ENCODE peak calls at places on chromosomes 6 and 20, in seven cellular contexts. E, Q, J, O, S, W and T are unnamed samples.
A peak's percentile ranks its signal among the peaks of the same experiment; 100 is the strongest.

GRCh38 chr6:6629416-6629815 is 40.9 kb downstream of the LY86 start:
- DNase-seq in E (no peak), Q (no peak), J (no peak), O (no peak), S (no peak), W (peak; percentile 24), T (no peak)

GRCh38 chr6:48229849-48230248 is 118.9 kb upstream of the PTCHD4 start:
- DNase-seq in E (no peak), Q (no peak), J (no peak), O (no peak), S (no peak), W (no peak), T (no peak)

GRCh38 chr20:667351-668034 is 8.1 kb downstream of the SCRT2 start:
- DNase-seq in E (peak; percentile 64), Q (peak; percentile 72), J (peak; percentile 48), O (peak; percentile 69), S (peak; percentile 67), W (peak; percentile 92), T (peak; percentile 46)

GRCh38 chr6:125154184-125155135 is 887 bp downstream of the TPD52L1 start:
- DNase-seq in E (peak; percentile 77), Q (peak; percentile 54), J (peak; percentile 7), O (peak; percentile 22), S (no peak), W (peak; percentile 83), T (peak; percentile 69)

GRCh38 chr20:49747707-49748524 is 34.2 kb upstream of the B4GALT5 start:
- DNase-seq in E (peak; percentile 90), Q (peak; percentile 95), J (peak; percentile 57), O (no peak), S (peak; percentile 93), W (peak; percentile 57), T (peak; percentile 66)

GRCh38 chr6:10585232-10585887 is 64.2 kb downstream of the GCNT2 start:
- DNase-seq in E (no peak), Q (no peak), J (no peak), O (no peak), S (no peak), W (peak; percentile 91), T (peak; percentile 36)

GRCh38 chr20:62668441-62669027 is 26.2 kb downstream of the SLCO4A1 start:
- DNase-seq in E (no peak), Q (peak; percentile 65), J (peak; percentile 82), O (no peak), S (peak; percentile 82), W (peak; percentile 94), T (peak; percentile 85)

GRCh38 chr6:109795994-109796555 is 105.0 kb downstream of the FIG4 start:
- DNase-seq in E (no peak), Q (no peak), J (no peak), O (no peak), S (no peak), W (no peak), T (no peak)

GRCh38 chr6:134170844-134171243 is 118.4 kb upstream of the SLC2A12 start:
- DNase-seq in E (no peak), Q (peak; percentile 53), J (no peak), O (no peak), S (no peak), W (no peak), T (no peak)

GRCh38 chr20:40279390-40279789 is 409.6 kb downstream of the MAFB start:
- DNase-seq in E (no peak), Q (no peak), J (no peak), O (no peak), S (peak; percentile 43), W (peak; percentile 58), T (peak; percentile 32)

GRCh38 chr6:1240766-1241165 is 71.1 kb upstream of the FOXQ1 start:
- DNase-seq in E (no peak), Q (no peak), J (no peak), O (no peak), S (no peak), W (no peak), T (no peak)

GRCh38 chr6:43705996-43706395 is 18.4 kb upstream of the MRPS18A start:
- DNase-seq in E (no peak), Q (no peak), J (no peak), O (no peak), S (no peak), W (no peak), T (no peak)

GRCh38 chr6:43707269-43707668 is 19.7 kb upstream of the MRPS18A start:
- DNase-seq in E (no peak), Q (no peak), J (no peak), O (no peak), S (no peak), W (peak; percentile 73), T (no peak)

GRCh38 chr6:43706788-43707187 is 19.2 kb upstream of the MRPS18A start:
- DNase-seq in E (no peak), Q (no peak), J (peak; percentile 59), O (no peak), S (no peak), W (no peak), T (no peak)

GRCh38 chr6:43708857-43709653 is 21.5 kb upstream of the MRPS18A start:
- DNase-seq in E (peak; percentile 26), Q (no peak), J (no peak), O (no peak), S (no peak), W (peak; percentile 37), T (peak; percentile 49)

GRCh38 chr6:43707767-43708166 is 20.2 kb upstream of the MRPS18A start:
- DNase-seq in E (no peak), Q (no peak), J (no peak), O (no peak), S (no peak), W (peak; percentile 87), T (no peak)
- H3K4me1 ChIP-seq in E (peaks cover 4% of the 10 kb centered on the region), Q (peaks cover 6% of the 10 kb centered on the region), J (peaks cover 80% of the 10 kb centered on the region), O (no peaks in the 10 kb centered on the region), S (peaks cover 28% of the 10 kb centered on the region), W (peaks cover 35% of the 10 kb centered on the region), T (peaks cover 55% of the 10 kb centered on the region)

GRCh38 chr6:117513778-117514371 is 31.4 kb downstream of the DCBLD1 start:
- DNase-seq in E (no peak), Q (no peak), J (no peak), O (no peak), S (no peak), W (no peak), T (no peak)

GRCh38 chr6:117515326-117515725 is 32.9 kb downstream of the DCBLD1 start:
- DNase-seq in E (no peak), Q (no peak), J (peak; percentile 82), O (no peak), S (no peak), W (no peak), T (no peak)

GRCh38 chr6:117514655-117515054 is 32.2 kb downstream of the DCBLD1 start:
- DNase-seq in E (no peak), Q (no peak), J (no peak), O (no peak), S (no peak), W (no peak), T (no peak)

GRCh38 chr6:117512056-117512828 is 29.8 kb downstream of the DCBLD1 start:
- DNase-seq in E (no peak), Q (no peak), J (no peak), O (no peak), S (no peak), W (no peak), T (no peak)

DNA sequence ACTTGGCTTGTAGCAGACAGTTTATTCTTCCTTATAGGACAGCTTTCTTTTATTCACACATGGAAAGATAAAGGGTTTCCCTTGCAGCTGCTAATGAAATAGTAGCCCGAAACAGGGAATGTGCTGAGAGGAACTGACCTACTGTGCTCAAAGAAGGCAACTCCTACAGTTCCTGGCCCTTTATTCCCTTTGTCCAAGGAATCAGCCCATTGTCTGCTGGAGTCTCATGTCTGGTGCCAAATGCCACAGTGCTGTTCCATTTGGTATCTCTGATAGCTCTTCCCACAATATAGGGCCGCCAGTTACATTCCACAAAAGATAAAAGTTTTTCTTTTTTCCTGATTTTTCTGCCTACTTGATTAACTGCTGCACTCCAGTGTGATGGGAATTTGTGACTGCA is 30.7 kb downstream of the DCBLD1 start:
- DNase-seq in E (no peak), Q (no peak), J (no peak), O (no peak), S (no peak), W (no peak), T (no peak)
- H3K4me1 ChIP-seq in E (peaks cover 2% of the 10 kb centered on the region), Q (peaks cover 16% of the 10 kb centered on the region), J (peaks cover 74% of the 10 kb centered on the region), O (no peaks in the 10 kb centered on the region), S (no peaks in the 10 kb centered on the region), W (peaks cover 4% of the 10 kb centered on the region), T (peaks cover 50% of the 10 kb centered on the region)

GRCh38 chr6:111842891-111843290 is 30.4 kb downstream of the FYN start:
- DNase-seq in E (no peak), Q (no peak), J (peak; percentile 69), O (no peak), S (no peak), W (no peak), T (peak; percentile 17)

GRCh38 chr6:111844921-111845320 is 28.3 kb downstream of the FYN start:
- DNase-seq in E (no peak), Q (no peak), J (peak; percentile 32), O (no peak), S (no peak), W (peak; percentile 82), T (no peak)

GRCh38 chr6:111844376-111844775 is 28.9 kb downstream of the FYN start:
- DNase-seq in E (no peak), Q (no peak), J (no peak), O (no peak), S (no peak), W (no peak), T (no peak)

GRCh38 chr6:111842271-111842822 is 30.9 kb downstream of the FYN start:
- DNase-seq in E (no peak), Q (no peak), J (no peak), O (no peak), S (no peak), W (no peak), T (no peak)

GRCh38 chr6:111843347-111844147 is 29.7 kb downstream of the FYN start:
- DNase-seq in E (no peak), Q (no peak), J (peak; percentile 49), O (no peak), S (no peak), W (no peak), T (no peak)
- H3K4me1 ChIP-seq in E (peaks cover 17% of the 10 kb centered on the region), Q (peaks cover 4% of the 10 kb centered on the region), J (peaks cover 53% of the 10 kb centered on the region), O (peaks cover 99% of the 10 kb centered on the region), S (peaks cover 77% of the 10 kb centered on the region), W (peaks cover 24% of the 10 kb centered on the region), T (peaks cover 37% of the 10 kb centered on the region)

GRCh38 chr6:37131104-37131959 is 38.6 kb upstream of the PIM1 start:
- DNase-seq in E (peak; percentile 86), Q (peak; percentile 82), J (peak; percentile 68), O (no peak), S (peak; percentile 82), W (no peak), T (peak; percentile 45)
- H3K4me1 ChIP-seq in E (peaks cover 14% of the 10 kb centered on the region), Q (peaks cover 66% of the 10 kb centered on the region), J (peaks cover 90% of the 10 kb centered on the region), O (no peaks in the 10 kb centered on the region), S (peaks cover 12% of the 10 kb centered on the region), W (peaks cover 26% of the 10 kb centered on the region), T (peaks cover 73% of the 10 kb centered on the region)

DNA sequence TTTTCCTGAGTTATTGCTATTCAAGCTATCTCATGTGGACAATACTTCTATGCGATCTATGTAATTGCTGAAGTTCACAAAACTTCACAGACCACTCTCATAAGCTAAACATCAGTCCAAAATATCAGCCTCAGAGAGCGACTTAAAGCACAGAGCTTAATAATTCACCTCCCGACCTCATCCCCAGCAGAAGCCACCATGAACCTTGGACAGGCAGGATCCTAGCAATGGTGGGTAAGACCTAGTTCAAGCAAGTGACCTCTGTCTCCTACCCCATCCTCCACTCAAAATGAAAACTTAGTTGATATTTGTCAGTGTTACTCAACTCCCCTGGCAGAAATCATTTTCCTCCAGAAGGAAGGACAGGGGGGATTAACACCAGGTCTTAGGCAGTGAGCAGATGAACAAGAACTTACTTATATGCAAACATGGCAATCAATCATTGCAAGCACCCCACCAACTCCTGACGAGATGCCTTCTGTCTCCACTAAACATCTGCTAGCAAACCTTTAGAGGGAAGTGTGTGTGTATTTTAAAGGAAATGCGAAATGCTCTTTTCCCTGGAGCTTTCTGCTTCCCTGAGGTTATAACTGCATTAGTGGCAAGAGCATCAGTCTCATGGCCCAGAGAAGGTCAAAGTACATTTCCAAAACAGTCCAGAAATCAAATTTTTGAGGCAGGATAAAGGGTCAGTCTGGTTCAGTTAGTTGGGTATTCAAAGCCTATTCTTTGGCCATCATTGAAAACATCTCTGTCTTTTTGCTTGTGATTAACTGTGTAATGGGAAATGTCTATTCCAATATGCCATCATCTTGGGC is 90.0 kb downstream of the SLC22A23 start:
- DNase-seq in E (no peak), Q (no peak), J (peak; percentile 72), O (no peak), S (no peak), W (no peak), T (no peak)
- H3K4me1 ChIP-seq in E (peaks cover 26% of the 10 kb centered on the region), Q (peaks cover 14% of the 10 kb centered on the region), J (peaks cover 98% of the 10 kb centered on the region), O (peaks cover 20% of the 10 kb centered on the region), S (no peaks in the 10 kb centered on the region), W (no peaks in the 10 kb centered on the region), T (peaks cover 6% of the 10 kb centered on the region)